ENCODE peak calls at places on chromosome 5, in five cellular contexts. E, Y, S, A and M are unnamed samples.

GRCh38 chr5:144275329-144275728 is 104.7 kb downstream of the KCTD16 start:
- DNase-seq in E (no peak), A (no peak), S (no peak), Y (no peak), M (no peak)

GRCh38 chr5:5145651-5146529 is 5.8 kb downstream of the ADAMTS16 start:
- DNase-seq in A (no peak), Y (no peak), S (peak), E (no peak), M (no peak)

GRCh38 chr5:13987843-13988464 is 43.5 kb upstream of the DNAH5 start:
- DNase-seq in E (peak), Y (peak), S (peak), A (no peak), M (peak)

GRCh38 chr5:151155777-151156731 is 1.5 kb downstream of the ANXA6 start:
- DNase-seq in A (peak), Y (peak), S (no peak), E (peak), M (no peak)

GRCh38 chr5:28576022-28576421 is 1537.6 kb upstream of the CDH9 start:
- DNase-seq in Y (no peak), E (no peak), A (no peak), S (no peak), M (no peak)

GRCh38 chr5:159713254-159713653 is 203.0 kb upstream of the ADRA1B start:
- DNase-seq in E (no peak), S (no peak), Y (no peak), A (no peak), M (no peak)

GRCh38 chr5:6195711-6196358 is 182.5 kb downstream of the MED10 start:
- DNase-seq in A (no peak), S (no peak), Y (no peak), E (no peak), M (no peak)

GRCh38 chr5:96851312-96852062 is 24.8 kb upstream of the ERAP2 start:
- DNase-seq in A (no peak), Y (no peak), E (no peak), S (no peak), M (no peak)

GRCh38 chr5:174760721-174761120 is 36.3 kb downstream of the MSX2 start:
- DNase-seq in E (no peak), S (no peak), A (no peak), Y (no peak), M (no peak)

GRCh38 chr5:128216860-128217531 is 133.4 kb downstream of the SLC12A2 start:
- DNase-seq in S (no peak), Y (no peak), E (no peak), A (no peak), M (no peak)

GRCh38 chr5:53749611-53750010 is 189.2 kb downstream of the NDUFS4 start:
- DNase-seq in S (no peak), A (no peak), Y (no peak), E (no peak), M (no peak)

GRCh38 chr5:64612349-64612961 is 77.8 kb upstream of the SHISAL2B start:
- DNase-seq in E (peak), S (peak), A (no peak), Y (peak), M (no peak)

GRCh38 chr5:180785794-180786221 is 16.8 kb downstream of the MGAT1 start:
- DNase-seq in Y (peak), A (no peak), S (no peak), E (no peak), M (no peak)

GRCh38 chr5:10145922-10146321 is 103.8 kb downstream of the ATPSCKMT start:
- DNase-seq in S (peak), A (no peak), Y (no peak), E (no peak), M (no peak)

GRCh38 chr5:74660863-74661262 is 20.3 kb upstream of the ENC1 start:
- DNase-seq in S (no peak), E (no peak), A (no peak), Y (no peak), M (no peak)